ENCODE peak calls at places on chromosome 5, in eight cellular contexts. One of them, this sample, is unnamed.
A peak's percentile ranks its signal among the peaks of the same experiment; 100 is the strongest.

GRCh38 chr5:181203842-181204560 is 995 bp downstream of the TRIM7 start:
- DNase-seq in H1: no peak
- DNase-seq in neural progenitor cell: peak; percentile 54
- DNase-seq in epithelial cell of esophagus: peak; percentile 41
- DNase-seq in progenitor cell of endocrine pancreas: no peak
- DNase-seq in colonic mucosa: peak; percentile 53
- DNase-seq in heart left ventricle: no peak
- DNase-seq in HFF-Myc: no peak
- DNase-seq in this sample: no peak

GRCh38 chr5:76718880-76719279 is 3.0 kb downstream of the F2R start:
- DNase-seq in HFF-Myc: no peak
- DNase-seq in H1: no peak
- DNase-seq in neural progenitor cell: no peak
- DNase-seq in colonic mucosa: no peak
- DNase-seq in progenitor cell of endocrine pancreas: no peak
- DNase-seq in epithelial cell of esophagus: no peak
- DNase-seq in heart left ventricle: no peak
- DNase-seq in this sample: no peak

GRCh38 chr5:170296935-170297588 is 515 bp downstream of the LCP2 start:
- DNase-seq in colonic mucosa: no peak
- DNase-seq in progenitor cell of endocrine pancreas: no peak
- DNase-seq in HFF-Myc: no peak
- DNase-seq in H1: no peak
- DNase-seq in neural progenitor cell: no peak
- DNase-seq in heart left ventricle: no peak
- DNase-seq in epithelial cell of esophagus: no peak
- DNase-seq in this sample: no peak

GRCh38 chr5:167794121-167794520 is 497.3 kb upstream of the WWC1 start:
- DNase-seq in heart left ventricle: no peak
- DNase-seq in H1: no peak
- DNase-seq in progenitor cell of endocrine pancreas: no peak
- DNase-seq in neural progenitor cell: no peak
- DNase-seq in HFF-Myc: no peak
- DNase-seq in colonic mucosa: no peak
- DNase-seq in epithelial cell of esophagus: no peak
- DNase-seq in this sample: no peak

GRCh38 chr5:146003852-146004251 is 67.5 kb downstream of the SH3RF2 start:
- DNase-seq in progenitor cell of endocrine pancreas: no peak
- DNase-seq in neural progenitor cell: no peak
- DNase-seq in HFF-Myc: no peak
- DNase-seq in epithelial cell of esophagus: no peak
- DNase-seq in heart left ventricle: no peak
- DNase-seq in H1: no peak
- DNase-seq in colonic mucosa: no peak
- DNase-seq in this sample: no peak

GRCh38 chr5:84816160-84816559 is 431.5 kb upstream of the EDIL3 start:
- DNase-seq in H1: no peak
- DNase-seq in heart left ventricle: no peak
- DNase-seq in HFF-Myc: no peak
- DNase-seq in progenitor cell of endocrine pancreas: no peak
- DNase-seq in epithelial cell of esophagus: no peak
- DNase-seq in neural progenitor cell: no peak
- DNase-seq in colonic mucosa: no peak
- DNase-seq in this sample: no peak

GRCh38 chr5:9653811-9654210 is 23.7 kb upstream of the TAS2R1 start:
- DNase-seq in progenitor cell of endocrine pancreas: no peak
- DNase-seq in epithelial cell of esophagus: peak; percentile 86
- DNase-seq in colonic mucosa: no peak
- DNase-seq in neural progenitor cell: no peak
- DNase-seq in H1: no peak
- DNase-seq in heart left ventricle: peak; percentile 75
- DNase-seq in HFF-Myc: peak; percentile 61
- DNase-seq in this sample: no peak

GRCh38 chr5:109682383-109682782 is 7.3 kb upstream of the MAN2A1 start:
- DNase-seq in heart left ventricle: no peak
- DNase-seq in colonic mucosa: no peak
- DNase-seq in progenitor cell of endocrine pancreas: no peak
- DNase-seq in neural progenitor cell: peak; percentile 23
- DNase-seq in epithelial cell of esophagus: peak; percentile 36
- DNase-seq in H1: no peak
- DNase-seq in HFF-Myc: no peak
- DNase-seq in this sample: no peak

GRCh38 chr5:1555011-1555807 is 31.4 kb upstream of the LPCAT1 start:
- DNase-seq in heart left ventricle: no peak
- DNase-seq in neural progenitor cell: no peak
- DNase-seq in HFF-Myc: no peak
- DNase-seq in H1: peak; percentile 33
- DNase-seq in progenitor cell of endocrine pancreas: no peak
- DNase-seq in colonic mucosa: peak; percentile 28
- DNase-seq in epithelial cell of esophagus: peak; percentile 68
- DNase-seq in this sample: no peak

GRCh38 chr5:73325546-73325945 is 123.0 kb downstream of the FOXD1 start:
- DNase-seq in colonic mucosa: no peak
- DNase-seq in epithelial cell of esophagus: no peak
- DNase-seq in neural progenitor cell: no peak
- DNase-seq in heart left ventricle: no peak
- DNase-seq in H1: no peak
- DNase-seq in progenitor cell of endocrine pancreas: no peak
- DNase-seq in HFF-Myc: no peak
- DNase-seq in this sample: no peak

GRCh38 chr5:80790698-80791097 is 135.9 kb upstream of the DHFR start:
- DNase-seq in progenitor cell of endocrine pancreas: no peak
- DNase-seq in HFF-Myc: no peak
- DNase-seq in H1: no peak
- DNase-seq in colonic mucosa: no peak
- DNase-seq in neural progenitor cell: no peak
- DNase-seq in heart left ventricle: no peak
- DNase-seq in epithelial cell of esophagus: no peak
- DNase-seq in this sample: no peak

GRCh38 chr5:125235995-125236394 is 489.6 kb upstream of the ZNF608 start:
- DNase-seq in heart left ventricle: no peak
- DNase-seq in progenitor cell of endocrine pancreas: no peak
- DNase-seq in neural progenitor cell: no peak
- DNase-seq in H1: no peak
- DNase-seq in epithelial cell of esophagus: no peak
- DNase-seq in HFF-Myc: no peak
- DNase-seq in colonic mucosa: no peak
- DNase-seq in this sample: no peak

GRCh38 chr5:157648275-157648990 is 3.8 kb downstream of the SOX30 start:
- DNase-seq in colonic mucosa: no peak
- DNase-seq in progenitor cell of endocrine pancreas: no peak
- DNase-seq in HFF-Myc: no peak
- DNase-seq in neural progenitor cell: no peak
- DNase-seq in H1: no peak
- DNase-seq in epithelial cell of esophagus: no peak
- DNase-seq in heart left ventricle: no peak
- DNase-seq in this sample: no peak

GRCh38 chr5:143657814-143658395 is 154.1 kb upstream of the HMHB1 start:
- DNase-seq in progenitor cell of endocrine pancreas: no peak
- DNase-seq in HFF-Myc: no peak
- DNase-seq in heart left ventricle: no peak
- DNase-seq in colonic mucosa: no peak
- DNase-seq in neural progenitor cell: no peak
- DNase-seq in epithelial cell of esophagus: peak; percentile 81
- DNase-seq in H1: no peak
- DNase-seq in this sample: no peak

GRCh38 chr5:68554566-68555279 is 339.2 kb downstream of the PIK3R1 start:
- DNase-seq in HFF-Myc: peak; percentile 66
- DNase-seq in H1: no peak
- DNase-seq in neural progenitor cell: peak; percentile 30
- DNase-seq in heart left ventricle: no peak
- DNase-seq in progenitor cell of endocrine pancreas: no peak
- DNase-seq in epithelial cell of esophagus: no peak
- DNase-seq in colonic mucosa: peak; percentile 46
- DNase-seq in this sample: no peak

GRCh38 chr5:132397224-132397623 is 27.7 kb downstream of the SLC22A5 start:
- DNase-seq in neural progenitor cell: no peak
- DNase-seq in H1: no peak
- DNase-seq in heart left ventricle: no peak
- DNase-seq in HFF-Myc: no peak
- DNase-seq in progenitor cell of endocrine pancreas: no peak
- DNase-seq in epithelial cell of esophagus: no peak
- DNase-seq in colonic mucosa: no peak
- DNase-seq in this sample: no peak

GRCh38 chr5:132392411-132392810 is 22.9 kb downstream of the SLC22A5 start:
- DNase-seq in heart left ventricle: no peak
- DNase-seq in colonic mucosa: no peak
- DNase-seq in epithelial cell of esophagus: no peak
- DNase-seq in H1: no peak
- DNase-seq in HFF-Myc: no peak
- DNase-seq in progenitor cell of endocrine pancreas: no peak
- DNase-seq in neural progenitor cell: no peak
- DNase-seq in this sample: no peak

GRCh38 chr5:132392978-132393825 is 23.7 kb downstream of the SLC22A5 start:
- DNase-seq in colonic mucosa: no peak
- DNase-seq in neural progenitor cell: no peak
- DNase-seq in H1: no peak
- DNase-seq in epithelial cell of esophagus: no peak
- DNase-seq in progenitor cell of endocrine pancreas: no peak
- DNase-seq in heart left ventricle: no peak
- DNase-seq in HFF-Myc: no peak
- DNase-seq in this sample: no peak

GRCh38 chr5:132394681-132395259 is 25.3 kb downstream of the SLC22A5 start:
- DNase-seq in progenitor cell of endocrine pancreas: no peak
- DNase-seq in neural progenitor cell: no peak
- DNase-seq in H1: no peak
- DNase-seq in colonic mucosa: no peak
- DNase-seq in epithelial cell of esophagus: no peak
- DNase-seq in HFF-Myc: no peak
- DNase-seq in heart left ventricle: no peak
- DNase-seq in this sample: no peak

DNA sequence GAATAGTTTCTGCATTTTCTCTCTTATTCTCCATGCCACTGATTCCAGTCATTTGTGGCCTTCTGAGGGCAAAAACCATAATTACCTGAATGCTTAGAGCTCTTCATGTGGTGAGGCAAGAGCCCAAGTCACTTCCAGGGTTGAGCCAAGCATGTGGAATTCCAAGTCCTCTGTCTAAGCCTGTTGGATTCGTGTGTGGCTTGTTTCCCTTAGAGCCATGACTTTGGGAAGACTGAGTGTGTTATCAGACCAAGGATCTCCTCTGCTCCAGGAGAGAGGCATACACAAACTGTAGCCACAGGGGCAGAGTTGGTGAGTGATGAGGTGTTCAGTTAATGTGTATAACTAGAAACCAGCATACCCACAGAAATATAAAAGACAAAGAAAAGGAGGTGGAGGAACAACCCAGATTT is 27.1 kb downstream of the SLC22A5 start:
- DNase-seq in colonic mucosa: no peak
- DNase-seq in neural progenitor cell: no peak
- DNase-seq in progenitor cell of endocrine pancreas: no peak
- DNase-seq in heart left ventricle: no peak
- DNase-seq in HFF-Myc: no peak
- DNase-seq in H1: no peak
- DNase-seq in epithelial cell of esophagus: no peak
- DNase-seq in this sample: no peak
- TF ChIP-seq CTCF in colonic mucosa: no peak
- TF ChIP-seq CTCF in neural progenitor cell: no peak
- TF ChIP-seq CTCF in progenitor cell of endocrine pancreas: no peak
- TF ChIP-seq CTCF in heart left ventricle: no peak
- TF ChIP-seq CTCF in HFF-Myc: no peak
- TF ChIP-seq CTCF in H1: no peak
- TF ChIP-seq CTCF in epithelial cell of esophagus: no peak
- TF ChIP-seq CTCF in this sample: no peak

DNA sequence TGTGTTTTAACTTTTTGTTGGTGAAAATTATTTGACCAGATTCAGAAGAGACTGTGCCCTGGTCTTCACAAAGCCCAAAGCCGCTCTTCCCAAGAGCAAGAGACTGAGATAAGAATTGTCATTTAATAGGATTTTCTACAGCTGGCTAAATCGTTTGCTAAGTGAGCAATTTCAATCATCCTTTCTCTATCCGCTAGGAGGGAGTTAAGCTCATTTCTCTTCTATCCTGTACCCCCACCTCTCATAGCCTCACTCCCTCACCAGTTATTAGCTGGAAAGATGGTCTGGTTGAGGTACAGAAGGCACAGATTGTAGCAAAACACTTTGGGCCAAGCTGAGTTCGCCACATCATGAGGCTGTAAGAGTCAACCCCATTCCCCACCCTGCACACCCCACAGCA is 43.0 kb upstream of the SIL1 start:
- DNase-seq in HFF-Myc: no peak
- DNase-seq in heart left ventricle: no peak
- DNase-seq in progenitor cell of endocrine pancreas: no peak
- DNase-seq in epithelial cell of esophagus: no peak
- DNase-seq in colonic mucosa: no peak
- DNase-seq in neural progenitor cell: no peak
- DNase-seq in H1: no peak
- DNase-seq in this sample: no peak
- TF ChIP-seq CTCF in HFF-Myc: no peak
- TF ChIP-seq CTCF in heart left ventricle: no peak
- TF ChIP-seq CTCF in progenitor cell of endocrine pancreas: no peak
- TF ChIP-seq CTCF in epithelial cell of esophagus: no peak
- TF ChIP-seq CTCF in colonic mucosa: no peak
- TF ChIP-seq CTCF in neural progenitor cell: no peak
- TF ChIP-seq CTCF in H1: no peak
- TF ChIP-seq CTCF in this sample: no peak

DNA sequence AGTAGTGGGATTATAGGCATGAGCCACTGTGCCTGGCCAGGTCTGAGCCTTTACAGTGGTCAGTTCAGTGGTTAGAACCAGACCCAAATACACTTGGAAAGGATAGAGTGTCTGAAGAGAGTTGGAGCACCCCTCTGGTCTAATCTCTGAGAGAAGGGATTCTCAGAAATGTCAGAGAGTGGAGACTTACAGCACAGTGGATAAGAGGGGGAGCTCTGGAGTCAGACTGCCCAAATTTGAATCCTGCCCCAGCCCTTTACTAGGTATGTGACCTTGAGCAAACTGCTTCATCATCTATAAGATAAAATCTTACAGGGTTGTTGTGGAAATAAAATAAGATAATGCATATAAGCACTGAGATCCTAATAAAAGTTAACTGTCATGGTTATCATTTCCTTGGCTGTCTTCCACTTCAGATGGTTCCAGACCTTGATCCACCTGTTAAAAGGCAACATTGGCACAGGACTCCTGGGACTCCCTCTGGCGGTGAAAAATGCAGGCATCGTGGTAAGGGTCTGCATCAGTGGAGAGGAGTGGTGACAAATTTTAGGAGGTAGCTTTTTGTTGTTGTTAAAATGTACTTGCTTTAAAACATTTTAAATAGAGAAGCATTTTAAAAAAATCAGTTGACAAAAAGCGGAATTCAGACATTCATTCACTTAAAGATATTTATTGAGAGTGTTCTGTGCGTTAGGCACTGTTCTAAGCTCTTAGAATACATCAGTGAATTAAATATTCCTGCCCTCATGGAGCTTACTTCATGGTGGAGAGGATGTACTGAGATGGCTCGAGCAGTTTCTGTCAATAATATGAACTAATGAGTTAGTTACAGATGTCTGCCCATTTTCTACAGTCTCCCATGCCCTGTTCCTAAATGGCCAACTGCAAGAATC is 16.0 kb downstream of the SLC36A1 start:
- DNase-seq in progenitor cell of endocrine pancreas: peak; percentile 12
- DNase-seq in HFF-Myc: no peak
- DNase-seq in colonic mucosa: peak; percentile 44
- DNase-seq in neural progenitor cell: peak; percentile 56
- DNase-seq in heart left ventricle: no peak
- DNase-seq in H1: peak; percentile 83
- DNase-seq in epithelial cell of esophagus: no peak
- DNase-seq in this sample: no peak
- TF ChIP-seq CTCF in progenitor cell of endocrine pancreas: peak; percentile 71
- TF ChIP-seq CTCF in HFF-Myc: peak; percentile 58
- TF ChIP-seq CTCF in colonic mucosa: peak; percentile 46
- TF ChIP-seq CTCF in neural progenitor cell: peak; percentile 85
- TF ChIP-seq CTCF in heart left ventricle: peak; percentile 6
- TF ChIP-seq CTCF in H1: peak; percentile 82
- TF ChIP-seq CTCF in epithelial cell of esophagus: peak; percentile 51
- TF ChIP-seq CTCF in this sample: no peak

GRCh38 chr5:153782589-153783238 is 256.0 kb downstream of the FAM114A2 start:
- DNase-seq in progenitor cell of endocrine pancreas: no peak
- DNase-seq in H1: no peak
- DNase-seq in heart left ventricle: no peak
- DNase-seq in epithelial cell of esophagus: peak; percentile 69
- DNase-seq in HFF-Myc: no peak
- DNase-seq in colonic mucosa: no peak
- DNase-seq in neural progenitor cell: peak; percentile 46
- DNase-seq in this sample: no peak
- TF ChIP-seq CTCF in progenitor cell of endocrine pancreas: no peak
- TF ChIP-seq CTCF in H1: peak; percentile 14
- TF ChIP-seq CTCF in heart left ventricle: no peak
- TF ChIP-seq CTCF in epithelial cell of esophagus: no peak
- TF ChIP-seq CTCF in HFF-Myc: no peak
- TF ChIP-seq CTCF in colonic mucosa: no peak
- TF ChIP-seq CTCF in neural progenitor cell: peak; percentile 45
- TF ChIP-seq CTCF in this sample: no peak